ENCODE peak calls at places on chromosome 15, in five cellular contexts. One of them, this sample, is unnamed.

GRCh38 chr15:44038801-44039200 is 156.3 kb downstream of the FRMD5 start:
- DNase-seq in right atrium auricular region: no peak
- DNase-seq in fibroblast of pulmonary artery: no peak
- DNase-seq in A673: no peak
- DNase-seq in tibial nerve: no peak
- DNase-seq in this sample: peak

GRCh38 chr15:58159827-58160386 is 21.7 kb downstream of the AQP9 start:
- DNase-seq in tibial nerve: no peak
- DNase-seq in right atrium auricular region: no peak
- DNase-seq in A673: no peak
- DNase-seq in fibroblast of pulmonary artery: no peak
- DNase-seq in this sample: no peak

GRCh38 chr15:70505411-70505919 is 257.9 kb downstream of the UACA start:
- DNase-seq in right atrium auricular region: no peak
- DNase-seq in tibial nerve: no peak
- DNase-seq in A673: peak
- DNase-seq in fibroblast of pulmonary artery: peak
- DNase-seq in this sample: peak

GRCh38 chr15:101159096-101159935 is 92.5 kb downstream of the CHSY1 start:
- DNase-seq in A673: peak
- DNase-seq in tibial nerve: no peak
- DNase-seq in right atrium auricular region: no peak
- DNase-seq in fibroblast of pulmonary artery: no peak
- DNase-seq in this sample: no peak

GRCh38 chr15:62894322-62895085 is 148.0 kb upstream of the TPM1 start:
- DNase-seq in tibial nerve: no peak
- DNase-seq in right atrium auricular region: no peak
- DNase-seq in fibroblast of pulmonary artery: no peak
- DNase-seq in A673: no peak
- DNase-seq in this sample: peak

GRCh38 chr15:49645277-49645676 is 24.4 kb downstream of the DTWD1 start:
- DNase-seq in right atrium auricular region: no peak
- DNase-seq in fibroblast of pulmonary artery: no peak
- DNase-seq in tibial nerve: no peak
- DNase-seq in A673: no peak
- DNase-seq in this sample: no peak

GRCh38 chr15:58839485-58839884 is 68.4 kb downstream of the MINDY2 start:
- DNase-seq in right atrium auricular region: no peak
- DNase-seq in A673: peak
- DNase-seq in fibroblast of pulmonary artery: peak
- DNase-seq in tibial nerve: no peak
- DNase-seq in this sample: peak

GRCh38 chr15:100931143-100931890 is 12.2 kb downstream of the LRRK1 start:
- DNase-seq in tibial nerve: no peak
- DNase-seq in right atrium auricular region: no peak
- DNase-seq in A673: no peak
- DNase-seq in fibroblast of pulmonary artery: no peak
- DNase-seq in this sample: no peak

GRCh38 chr15:40957581-40958051 is 4.3 kb downstream of the CHAC1 start:
- DNase-seq in fibroblast of pulmonary artery: no peak
- DNase-seq in A673: peak
- DNase-seq in tibial nerve: no peak
- DNase-seq in right atrium auricular region: no peak
- DNase-seq in this sample: peak

GRCh38 chr15:70710714-70711113 is 52.6 kb downstream of the UACA start:
- DNase-seq in A673: no peak
- DNase-seq in right atrium auricular region: no peak
- DNase-seq in tibial nerve: no peak
- DNase-seq in fibroblast of pulmonary artery: no peak
- DNase-seq in this sample: no peak

GRCh38 chr15:69665641-69666091 is 213.0 kb downstream of the RPLP1 start:
- DNase-seq in fibroblast of pulmonary artery: peak
- DNase-seq in tibial nerve: no peak
- DNase-seq in right atrium auricular region: no peak
- DNase-seq in A673: no peak
- DNase-seq in this sample: peak

GRCh38 chr15:70376031-70376928 is 278.6 kb upstream of the TLE3 start:
- DNase-seq in tibial nerve: no peak
- DNase-seq in right atrium auricular region: peak
- DNase-seq in A673: no peak
- DNase-seq in fibroblast of pulmonary artery: no peak
- DNase-seq in this sample: no peak

GRCh38 chr15:85642054-85642692 is 152.6 kb downstream of the KLHL25 start:
- DNase-seq in A673: no peak
- DNase-seq in fibroblast of pulmonary artery: no peak
- DNase-seq in right atrium auricular region: no peak
- DNase-seq in tibial nerve: no peak
- DNase-seq in this sample: no peak
- H3K4me3 ChIP-seq in A673: no peak
- H3K4me3 ChIP-seq in fibroblast of pulmonary artery: peak
- H3K4me3 ChIP-seq in right atrium auricular region: peak
- H3K4me3 ChIP-seq in tibial nerve: peak
- H3K4me3 ChIP-seq in this sample: no peak

GRCh38 chr15:28110416-28110975 is 11.4 kb upstream of the OCA2 start:
- DNase-seq in right atrium auricular region: no peak
- DNase-seq in tibial nerve: no peak
- DNase-seq in fibroblast of pulmonary artery: no peak
- DNase-seq in A673: no peak
- DNase-seq in this sample: no peak
- H3K4me3 ChIP-seq in right atrium auricular region: no peak
- H3K4me3 ChIP-seq in tibial nerve: no peak
- H3K4me3 ChIP-seq in fibroblast of pulmonary artery: no peak
- H3K4me3 ChIP-seq in A673: no peak
- H3K4me3 ChIP-seq in this sample: no peak

GRCh38 chr15:61186905-61187865 is 41.9 kb downstream of the RORA start:
- DNase-seq in A673: peak
- DNase-seq in fibroblast of pulmonary artery: peak
- DNase-seq in right atrium auricular region: peak
- DNase-seq in tibial nerve: peak
- DNase-seq in this sample: peak
- H3K4me3 ChIP-seq in A673: peak
- H3K4me3 ChIP-seq in fibroblast of pulmonary artery: no peak
- H3K4me3 ChIP-seq in right atrium auricular region: peak
- H3K4me3 ChIP-seq in tibial nerve: no peak
- H3K4me3 ChIP-seq in this sample: no peak

GRCh38 chr15:76311071-76311956 is at the start of gene ETFA:
- DNase-seq in tibial nerve: peak
- DNase-seq in fibroblast of pulmonary artery: peak
- DNase-seq in right atrium auricular region: peak
- DNase-seq in A673: peak
- DNase-seq in this sample: peak
- H3K4me3 ChIP-seq in tibial nerve: peak
- H3K4me3 ChIP-seq in fibroblast of pulmonary artery: peak
- H3K4me3 ChIP-seq in right atrium auricular region: peak
- H3K4me3 ChIP-seq in A673: peak
- H3K4me3 ChIP-seq in this sample: peak

GRCh38 chr15:96346409-96346808 is 15.9 kb downstream of the NR2F2 start:
- DNase-seq in tibial nerve: no peak
- DNase-seq in fibroblast of pulmonary artery: no peak
- DNase-seq in right atrium auricular region: no peak
- DNase-seq in A673: no peak
- DNase-seq in this sample: peak

GRCh38 chr15:96345560-96346389 is 15.3 kb downstream of the NR2F2 start:
- DNase-seq in A673: peak
- DNase-seq in right atrium auricular region: peak
- DNase-seq in tibial nerve: peak
- DNase-seq in fibroblast of pulmonary artery: peak
- DNase-seq in this sample: peak

GRCh38 chr15:96348112-96349027 is 17.9 kb downstream of the NR2F2 start:
- DNase-seq in tibial nerve: peak
- DNase-seq in fibroblast of pulmonary artery: peak
- DNase-seq in right atrium auricular region: no peak
- DNase-seq in A673: no peak
- DNase-seq in this sample: no peak

GRCh38 chr15:96349034-96349932 is 18.8 kb downstream of the NR2F2 start:
- DNase-seq in A673: no peak
- DNase-seq in fibroblast of pulmonary artery: peak
- DNase-seq in right atrium auricular region: no peak
- DNase-seq in tibial nerve: no peak
- DNase-seq in this sample: peak

DNA sequence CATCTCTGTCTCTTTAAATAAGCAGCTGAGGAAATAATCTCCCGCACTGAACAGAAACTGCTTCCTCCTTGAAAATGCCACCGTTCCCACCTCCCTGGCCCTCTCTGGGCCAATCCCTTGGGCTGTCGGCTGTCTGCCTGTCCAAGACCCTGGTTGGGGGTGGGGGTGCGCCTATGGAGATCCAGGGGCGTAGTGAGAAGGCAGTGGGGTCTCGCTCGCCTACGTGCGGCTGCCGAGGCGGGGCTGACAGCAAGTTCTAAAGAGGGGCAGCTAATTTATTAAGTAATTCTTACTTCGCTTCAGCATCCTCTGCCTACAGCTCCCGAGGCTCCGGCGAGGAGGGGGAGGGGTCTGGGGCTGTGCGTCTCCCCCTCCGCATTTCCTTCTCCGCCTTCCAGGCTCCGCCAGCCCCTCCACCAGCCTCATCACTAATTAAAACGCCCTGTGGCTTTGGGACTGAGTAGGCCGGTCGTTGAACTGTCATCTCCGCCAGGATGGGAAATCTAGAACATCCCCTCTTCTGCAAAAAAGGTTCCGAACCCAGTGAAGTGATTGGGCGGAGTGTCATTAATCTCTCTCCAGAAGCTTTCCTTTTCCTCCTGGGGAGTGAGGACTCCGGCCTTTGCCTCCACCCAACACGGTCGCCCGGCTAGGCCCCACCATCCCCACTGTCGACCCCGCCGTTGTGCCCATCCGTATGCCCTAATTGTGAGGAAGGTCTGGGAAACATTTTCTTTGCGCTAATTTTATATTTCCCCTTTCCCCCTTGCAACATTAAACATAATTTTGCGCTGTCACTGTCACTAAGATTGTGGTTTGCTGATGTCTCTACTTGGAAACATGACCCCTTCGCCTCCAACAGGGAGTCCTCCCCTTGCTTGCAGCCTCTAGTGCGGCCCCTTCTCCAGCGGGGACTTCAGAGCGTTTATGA is 16.9 kb downstream of the NR2F2 start:
- DNase-seq in A673: peak
- DNase-seq in right atrium auricular region: no peak
- DNase-seq in tibial nerve: peak
- DNase-seq in fibroblast of pulmonary artery: peak
- DNase-seq in this sample: peak
- H3K4me3 ChIP-seq in A673: peak
- H3K4me3 ChIP-seq in right atrium auricular region: peak
- H3K4me3 ChIP-seq in tibial nerve: peak
- H3K4me3 ChIP-seq in fibroblast of pulmonary artery: peak
- H3K4me3 ChIP-seq in this sample: peak

DNA sequence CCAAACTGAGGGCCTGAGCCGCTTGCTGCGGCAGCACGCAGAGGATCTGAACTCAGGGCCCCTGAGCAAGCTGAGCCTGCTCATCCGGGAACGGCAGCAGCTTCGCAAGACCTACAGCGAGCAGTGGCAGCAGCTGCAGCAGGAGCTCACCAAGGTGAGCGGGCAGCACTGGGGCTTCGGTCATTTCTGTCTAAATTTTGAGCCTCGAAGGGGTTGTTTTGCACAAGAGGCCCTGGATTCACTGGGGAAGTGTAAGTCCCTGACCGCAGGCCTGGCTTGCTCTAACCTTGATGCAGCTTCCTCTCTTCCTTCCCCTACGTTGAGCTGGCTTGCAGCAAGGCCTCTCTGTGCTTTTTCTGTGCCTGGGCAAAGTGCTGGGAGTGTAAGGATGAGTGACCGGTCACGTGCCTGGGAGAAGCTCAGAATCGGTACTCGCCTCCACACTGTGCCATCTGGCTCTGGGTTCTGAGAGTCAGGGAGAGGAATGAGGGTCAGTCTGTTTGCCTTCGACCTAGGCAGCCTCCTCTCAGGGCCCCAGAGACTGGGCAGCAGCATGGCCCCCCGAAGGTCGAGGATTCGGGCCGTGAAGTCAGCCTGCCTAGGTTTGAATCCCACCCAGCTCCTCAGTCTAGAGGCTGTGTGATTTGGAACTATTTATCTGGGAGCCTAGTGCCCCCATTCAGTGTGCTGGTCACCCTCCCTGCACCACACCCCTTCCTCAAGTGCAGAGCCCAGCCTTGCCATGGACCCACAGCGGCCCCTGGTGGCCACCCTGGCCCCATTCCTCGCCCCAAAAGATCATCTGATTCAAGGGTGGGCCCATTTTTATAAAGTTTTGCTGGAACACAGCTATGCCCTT is 1.4 kb downstream of the FES start:
- DNase-seq in right atrium auricular region: peak
- DNase-seq in fibroblast of pulmonary artery: peak
- DNase-seq in A673: peak
- DNase-seq in tibial nerve: peak
- DNase-seq in this sample: peak
- H3K4me3 ChIP-seq in right atrium auricular region: peak
- H3K4me3 ChIP-seq in fibroblast of pulmonary artery: no peak
- H3K4me3 ChIP-seq in A673: no peak
- H3K4me3 ChIP-seq in tibial nerve: peak
- H3K4me3 ChIP-seq in this sample: peak

GRCh38 chr15:74202461-74203401 is at the start of gene STRA6:
- DNase-seq in tibial nerve: no peak
- DNase-seq in A673: peak
- DNase-seq in right atrium auricular region: no peak
- DNase-seq in fibroblast of pulmonary artery: no peak
- DNase-seq in this sample: no peak
- H3K4me3 ChIP-seq in tibial nerve: no peak
- H3K4me3 ChIP-seq in A673: no peak
- H3K4me3 ChIP-seq in right atrium auricular region: no peak
- H3K4me3 ChIP-seq in fibroblast of pulmonary artery: no peak
- H3K4me3 ChIP-seq in this sample: no peak